ENCODE peak calls at places on chromosomes 1 and 21, in six cellular contexts. E is GM23338, F is PC-3, X is upper lobe of right lung, M is neural progenitor cell, H is tibial nerve. P is an unnamed sample. For H3K4me1, the result is how much of the 10 kb centered on the place peaks cover.

GRCh38 chr21:46191257-46191685 is 7.0 kb upstream of the SPATC1L start:
- DNase-seq in E (no peak), F (peak), X (peak), M (no peak), H (peak), P (no peak)

GRCh38 chr1:117719004-117719403 is 113.2 kb downstream of the TENT5C start:
- DNase-seq in E (no peak), F (no peak), X (no peak), M (no peak), H (no peak), P (no peak)

GRCh38 chr1:55420866-55421265 is 205.7 kb upstream of the USP24 start:
- DNase-seq in E (no peak), F (no peak), X (no peak), M (no peak), H (no peak), P (no peak)

GRCh38 chr1:159916240-159917051 is 8.9 kb downstream of the TAGLN2 start:
- DNase-seq in E (peak), F (peak), X (peak), M (peak), H (no peak), P (no peak)

GRCh38 chr1:5551274-5551966 is 440.8 kb downstream of the NPHP4 start:
- DNase-seq in E (no peak), F (peak), X (no peak), M (no peak), H (no peak), P (no peak)

GRCh38 chr1:109210058-109210457 is 3.7 kb upstream of the SARS1 start:
- DNase-seq in E (no peak), F (no peak), X (no peak), M (no peak), H (no peak), P (no peak)

GRCh38 chr1:207822602-207823451 is 71.0 kb downstream of the CD46 start:
- DNase-seq in E (peak), F (peak), X (peak), M (peak), H (peak), P (peak)

GRCh38 chr1:24683713-24684162 is 40.6 kb downstream of the SRRM1 start:
- DNase-seq in E (no peak), F (peak), X (no peak), M (no peak), H (no peak), P (no peak)

GRCh38 chr1:60130703-60131102 is 57.1 kb upstream of the C1orf87 start:
- DNase-seq in E (no peak), F (peak), X (no peak), M (no peak), H (no peak), P (no peak)

GRCh38 chr1:64624859-64625258 is 120.0 kb upstream of the RAVER2 start:
- DNase-seq in E (no peak), F (no peak), X (no peak), M (no peak), H (no peak), P (no peak)

GRCh38 chr1:193229136-193229535 is 42.7 kb upstream of the B3GALT2 start:
- DNase-seq in E (no peak), F (peak), X (no peak), M (no peak), H (no peak), P (no peak)

GRCh38 chr1:19128965-19129514 is 81.0 kb downstream of the UBR4 start:
- DNase-seq in E (no peak), F (no peak), X (no peak), M (no peak), H (no peak), P (no peak)

GRCh38 chr1:70504821-70505193 is 93.7 kb downstream of the CTH start:
- DNase-seq in E (no peak), F (no peak), X (no peak), M (no peak), H (no peak), P (no peak)

GRCh38 chr1:244861683-244862082 is 2.7 kb downstream of the HNRNPU start:
- DNase-seq in E (no peak), F (no peak), X (no peak), M (peak), H (no peak), P (no peak)

GRCh38 chr21:46637952-46638746 is 2.7 kb downstream of the PRMT2 start:
- DNase-seq in E (no peak), F (peak), X (no peak), M (no peak), H (no peak), P (no peak)

GRCh38 chr1:211589782-211590721 is 11.1 kb upstream of the SLC30A1 start:
- DNase-seq in E (no peak), F (no peak), X (peak), M (no peak), H (peak), P (peak)

GRCh38 chr1:33410091-33410701 is 20.7 kb downstream of the PHC2 start:
- DNase-seq in E (peak), F (peak), X (no peak), M (peak), H (no peak), P (no peak)

GRCh38 chr21:46455575-46456385 is 2.9 kb upstream of the DIP2A start:
- DNase-seq in E (no peak), F (peak), X (no peak), M (no peak), H (no peak), P (peak)

GRCh38 chr1:54362881-54363340 is 43.3 kb downstream of the SSBP3 start:
- DNase-seq in E (no peak), F (no peak), X (no peak), M (no peak), H (no peak), P (no peak)

GRCh38 chr1:229062135-229062534 is 208.8 kb upstream of the RAB4A start:
- DNase-seq in E (no peak), F (no peak), X (no peak), M (no peak), H (no peak), P (peak)

GRCh38 chr1:74534241-74534640 is 21.8 kb upstream of the LRRC53 start:
- DNase-seq in E (no peak), F (peak), X (no peak), M (no peak), H (no peak), P (no peak)

GRCh38 chr1:32498751-32499150 is 33.9 kb downstream of the ZBTB8B start:
- DNase-seq in E (no peak), F (no peak), X (no peak), M (no peak), H (no peak), P (no peak)

GRCh38 chr21:25791321-25791720 is 56.5 kb downstream of the GABPA start:
- DNase-seq in E (peak), F (peak), X (no peak), M (no peak), H (no peak), P (no peak)

GRCh38 chr1:239317948-239318347 is 68.4 kb upstream of the CHRM3 start:
- DNase-seq in E (no peak), F (no peak), X (no peak), M (no peak), H (no peak), P (no peak)

GRCh38 chr1:35857830-35858229 is 25.2 kb upstream of the AGO1 start:
- DNase-seq in E (peak), F (peak), X (no peak), M (peak), H (no peak), P (no peak)

GRCh38 chr1:247079141-247079874 is 697 bp upstream of the ZNF670 start:
- DNase-seq in E (peak), F (no peak), X (no peak), M (peak), H (no peak), P (no peak)

GRCh38 chr1:54791880-54792522 is 9.1 kb downstream of the TTC22 start:
- DNase-seq in E (peak), F (peak), X (no peak), M (peak), H (no peak), P (no peak)

GRCh38 chr1:116738673-116739370 is 15.4 kb upstream of the CD2 start:
- DNase-seq in E (no peak), F (no peak), X (no peak), M (no peak), H (no peak), P (no peak)

GRCh38 chr1:93148001-93148400 is 32.2 kb downstream of the TMED5 start:
- DNase-seq in E (no peak), F (no peak), X (no peak), M (no peak), H (no peak), P (no peak)

GRCh38 chr1:162475089-162475488 is 22.5 kb upstream of the UHMK1 start:
- DNase-seq in E (no peak), F (no peak), X (no peak), M (no peak), H (no peak), P (no peak)

GRCh38 chr1:172425339-172425738 is 4.9 kb downstream of the C1orf105 start:
- DNase-seq in E (no peak), F (no peak), X (no peak), M (no peak), H (no peak), P (no peak)

GRCh38 chr1:181206979-181207790 is 118.7 kb downstream of the IER5 start:
- DNase-seq in E (no peak), F (no peak), X (no peak), M (no peak), H (no peak), P (no peak)

GRCh38 chr1:83815348-83815747 is 183.6 kb downstream of the TTLL7 start:
- DNase-seq in E (no peak), F (no peak), X (no peak), M (no peak), H (no peak), P (no peak)

GRCh38 chr1:189103956-189104355 is 1373.7 kb downstream of the BRINP3 start:
- DNase-seq in E (no peak), F (peak), X (no peak), M (no peak), H (no peak), P (no peak)

GRCh38 chr21:16358784-16359183 is 629.0 kb downstream of the USP25 start:
- DNase-seq in E (no peak), F (no peak), X (no peak), M (no peak), H (no peak), P (no peak)

GRCh38 chr1:232876506-232877360 is 71.5 kb downstream of the MAP10 start:
- DNase-seq in E (no peak), F (no peak), X (no peak), M (no peak), H (no peak), P (no peak)

GRCh38 chr1:232884262-232884661 is 66.1 kb upstream of the NTPCR start:
- DNase-seq in E (no peak), F (peak), X (no peak), M (no peak), H (no peak), P (no peak)

GRCh38 chr1:232878141-232878540 is 72.3 kb upstream of the NTPCR start:
- DNase-seq in E (no peak), F (no peak), X (no peak), M (no peak), H (no peak), P (no peak)

GRCh38 chr1:232877361-232877991 is 72.3 kb downstream of the MAP10 start:
- DNase-seq in E (no peak), F (no peak), X (no peak), M (no peak), H (no peak), P (no peak)

DNA sequence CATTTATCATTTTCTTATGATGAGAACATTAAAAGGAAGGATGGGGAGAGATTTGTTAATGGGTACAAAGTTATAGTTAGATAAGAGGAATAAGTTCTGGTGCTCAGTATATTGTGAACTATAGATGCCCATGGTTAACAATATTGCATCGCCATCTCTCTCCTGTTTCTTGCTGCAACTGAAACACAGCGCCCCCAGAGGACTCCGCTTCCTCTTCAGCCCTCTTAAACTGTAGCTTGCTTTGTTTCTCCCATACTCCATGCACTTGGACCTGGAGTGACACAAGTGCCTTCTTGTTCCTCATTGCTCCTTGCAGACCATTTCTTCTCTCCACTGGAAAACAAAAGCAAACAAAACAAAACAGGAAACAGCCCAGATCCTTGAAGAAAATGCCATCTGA is 70.1 kb upstream of the NTPCR start:
- DNase-seq in E (peak), F (peak), X (no peak), M (peak), H (no peak), P (no peak)
- TF ChIP-seq CTCF in E (peak), F (peak), X (peak), M (peak), H (peak), P (peak)

GRCh38 chr1:9328681-9329080 is 36.0 kb downstream of the SPSB1 start:
- DNase-seq in E (no peak), F (no peak), X (no peak), M (no peak), H (no peak), P (no peak)

GRCh38 chr1:9331558-9332346 is 39.1 kb downstream of the SPSB1 start:
- DNase-seq in E (no peak), F (no peak), X (no peak), M (no peak), H (no peak), P (no peak)

GRCh38 chr1:9331016-9331415 is 38.3 kb downstream of the SPSB1 start:
- DNase-seq in E (no peak), F (no peak), X (no peak), M (no peak), H (no peak), P (no peak)

GRCh38 chr1:9326596-9326995 is 33.9 kb downstream of the SPSB1 start:
- DNase-seq in E (no peak), F (no peak), X (no peak), M (peak), H (no peak), P (no peak)

GRCh38 chr1:9328201-9328600 is 35.5 kb downstream of the SPSB1 start:
- DNase-seq in E (no peak), F (no peak), X (no peak), M (no peak), H (no peak), P (no peak)
- H3K27ac ChIP-seq in E (no peak), F (no peak), X (no peak), M (no peak), H (no peak), P (no peak)

GRCh38 chr21:45137612-45137937 is 63.2 kb downstream of the ADARB1 start:
- DNase-seq in E (no peak), F (no peak), X (no peak), M (no peak), H (no peak), P (no peak)

GRCh38 chr21:45141507-45141906 is 67.1 kb downstream of the ADARB1 start:
- DNase-seq in E (no peak), F (no peak), X (no peak), M (no peak), H (no peak), P (no peak)

GRCh38 chr21:45138199-45139002 is 64.0 kb downstream of the ADARB1 start:
- DNase-seq in E (peak), F (peak), X (peak), M (peak), H (peak), P (peak)

GRCh38 chr21:45140346-45140940 is 66.1 kb downstream of the ADARB1 start:
- DNase-seq in E (peak), F (peak), X (peak), M (peak), H (peak), P (peak)

GRCh38 chr21:45139473-45139872 is 65.1 kb downstream of the ADARB1 start:
- DNase-seq in E (no peak), F (no peak), X (peak), M (no peak), H (no peak), P (no peak)
- H3K4me1 ChIP-seq in E (under half), F (under half), X (under half), M (under half), H (under half), P (under half)

GRCh38 chr1:10513199-10513598 is 38.4 kb downstream of the PEX14 start:
- DNase-seq in E (no peak), F (no peak), X (no peak), M (no peak), H (no peak), P (no peak)

GRCh38 chr1:10516925-10517676 is 42.4 kb downstream of the PEX14 start:
- DNase-seq in E (no peak), F (no peak), X (no peak), M (no peak), H (no peak), P (no peak)

GRCh38 chr1:10516244-10516643 is 41.5 kb downstream of the PEX14 start:
- DNase-seq in E (no peak), F (no peak), X (no peak), M (no peak), H (no peak), P (no peak)

GRCh38 chr1:10515627-10516026 is 40.9 kb downstream of the PEX14 start:
- DNase-seq in E (no peak), F (no peak), X (no peak), M (no peak), H (no peak), P (no peak)

GRCh38 chr1:10514490-10515235 is 39.9 kb downstream of the PEX14 start:
- DNase-seq in E (peak), F (peak), X (no peak), M (peak), H (no peak), P (no peak)
- TF ChIP-seq CTCF in E (peak), F (peak), X (peak), M (peak), H (peak), P (peak)

DNA sequence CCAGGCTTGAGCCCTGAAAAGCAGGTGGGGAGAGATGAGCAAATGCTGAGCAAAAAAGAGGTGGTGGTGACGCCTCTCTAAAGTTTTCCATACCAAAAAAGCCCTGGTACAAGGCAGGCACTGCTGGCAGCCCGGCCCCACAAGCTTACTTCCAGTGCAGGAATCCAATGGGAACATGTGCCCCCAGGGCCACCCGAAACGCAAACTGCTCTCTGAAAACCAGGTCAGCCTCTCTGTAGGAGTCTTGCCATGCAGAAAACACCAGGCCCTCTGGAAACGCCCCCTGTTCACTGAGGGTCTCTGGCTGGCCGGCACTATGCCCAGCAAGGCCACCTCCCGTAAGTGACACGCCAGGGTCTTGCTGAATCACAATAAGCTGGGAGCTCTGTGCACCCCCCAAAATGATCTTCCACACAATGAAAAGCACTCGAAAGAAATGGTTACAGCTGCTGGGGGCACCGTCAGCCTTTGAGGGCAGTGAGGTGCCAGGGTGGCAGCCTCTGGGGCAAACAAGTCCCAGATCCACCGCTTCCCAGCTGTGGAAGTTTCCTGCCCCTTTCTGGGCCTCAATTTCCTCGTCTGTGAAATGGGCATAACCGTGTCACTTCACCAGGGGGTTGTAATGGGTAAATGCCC is 170.5 kb downstream of the TOMM20 start:
- DNase-seq in E (peak), F (no peak), X (no peak), M (no peak), H (no peak), P (no peak)
- H3K27ac ChIP-seq in E (peak), F (peak), X (no peak), M (peak), H (peak), P (no peak)

GRCh38 chr1:183070234-183070922 is 47.2 kb downstream of the LAMC1 start:
- DNase-seq in E (no peak), F (no peak), X (no peak), M (no peak), H (no peak), P (no peak)

GRCh38 chr1:183069562-183070216 is 46.5 kb downstream of the LAMC1 start:
- DNase-seq in E (peak), F (peak), X (no peak), M (no peak), H (no peak), P (no peak)

GRCh38 chr1:183061194-183061593 is 38.0 kb downstream of the LAMC1 start:
- DNase-seq in E (no peak), F (no peak), X (no peak), M (no peak), H (no peak), P (no peak)

GRCh38 chr1:183063349-183063748 is 40.1 kb downstream of the LAMC1 start:
- DNase-seq in E (no peak), F (no peak), X (no peak), M (no peak), H (no peak), P (no peak)

DNA sequence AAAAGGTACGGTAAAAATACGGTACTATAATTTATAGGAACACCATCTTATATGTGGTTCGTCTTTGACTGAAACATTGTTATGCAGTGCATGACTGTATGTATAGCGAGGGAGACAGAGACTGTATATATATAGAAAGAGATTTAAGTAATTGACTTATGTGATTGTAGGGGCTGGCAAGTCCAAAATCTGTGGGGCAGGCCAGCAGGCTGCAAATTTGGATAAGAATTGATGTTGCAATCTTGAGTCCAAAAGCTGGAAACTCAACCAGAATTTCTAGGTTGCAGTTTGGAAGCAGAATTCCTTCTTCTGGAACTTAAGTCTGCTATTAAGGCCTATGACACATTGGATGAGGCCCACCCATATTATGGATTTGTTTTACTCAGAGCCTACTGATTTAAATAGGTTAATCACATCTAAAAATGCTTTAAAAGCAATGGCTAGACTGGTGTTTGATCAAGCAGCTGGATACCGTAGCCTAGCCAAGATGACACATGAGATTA is 42.0 kb downstream of the LAMC1 start:
- DNase-seq in E (no peak), F (no peak), X (no peak), M (no peak), H (no peak), P (no peak)
- H3K4me1 ChIP-seq in E (under half), F (under half), X (under half), M (under half), H (half or more), P (under half)

DNA sequence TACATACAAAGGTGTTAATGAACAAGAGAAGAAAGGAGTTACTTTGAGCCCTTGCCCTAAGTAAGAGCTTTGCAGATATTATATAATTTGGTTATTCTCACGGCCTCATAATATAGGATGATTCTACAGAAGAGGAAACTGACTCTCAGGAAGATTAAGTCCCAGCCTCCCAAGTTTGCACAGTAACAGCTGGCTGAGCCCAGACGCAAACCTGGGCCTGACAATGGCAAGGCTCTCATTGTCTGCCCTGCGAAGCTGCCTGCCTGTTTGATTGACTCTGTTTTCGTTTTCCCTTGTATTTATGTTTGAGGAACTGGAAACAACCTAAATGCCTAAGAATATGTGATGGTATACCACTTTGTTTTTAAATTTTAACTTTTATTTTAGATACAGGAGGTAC is 76.2 kb upstream of the PGBD5 start:
- DNase-seq in E (no peak), F (no peak), X (no peak), M (no peak), H (no peak), P (no peak)
- TF ChIP-seq CTCF in E (no peak), F (no peak), X (no peak), M (no peak), H (no peak), P (no peak)

P was measured in heart right ventricle.